ENCODE peak calls at places on chromosomes 12 and 14, in eight cellular contexts. U is ELF-1; B is NCI-H774; N is posterior cingulate gyrus; T is amygdala; L is cardiac fibroblast; I is CD8-positive, alpha-beta memory T cell; F is heart right ventricle. Y is an unnamed sample.
A peak's percentile ranks its signal among the peaks of the same experiment; 100 is the strongest.

GRCh38 chr14:64738306-64738879 is 34.2 kb downstream of the PLEKHG3 start:
- DNase-seq in U (no peak), B (no peak), N (no peak), T (no peak), L (no peak), I (no peak), F (no peak), Y (no peak)

GRCh38 chr12:27619308-27619707 is 76.9 kb upstream of the REP15 start:
- DNase-seq in U (no peak), B (no peak), N (no peak), T (no peak), L (peak; percentile 94), I (no peak), F (no peak), Y (no peak)

GRCh38 chr12:42426733-42427132 is 100.8 kb downstream of the PPHLN1 start:
- DNase-seq in U (peak; percentile 63), B (no peak), N (no peak), T (no peak), L (peak; percentile 90), I (no peak), F (no peak), Y (peak; percentile 37)

GRCh38 chr14:104879983-104880565 is 15.0 kb downstream of the CEP170B start:
- DNase-seq in U (no peak), B (no peak), N (no peak), T (no peak), L (no peak), I (no peak), F (no peak), Y (no peak)

GRCh38 chr14:100237735-100238418 is 1.1 kb upstream of the YY1 start:
- DNase-seq in U (peak; percentile 51), B (peak; percentile 38), N (peak; percentile 60), T (no peak), L (peak; percentile 58), I (no peak), F (peak; percentile 70), Y (no peak)

GRCh38 chr14:29799718-29800117 is 127.9 kb downstream of the PRKD1 start:
- DNase-seq in U (no peak), B (no peak), N (no peak), T (no peak), L (no peak), I (no peak), F (no peak), Y (no peak)

GRCh38 chr12:42846782-42847181 is 257.2 kb upstream of the PRICKLE1 start:
- DNase-seq in U (peak; percentile 15), B (no peak), N (no peak), T (no peak), L (peak; percentile 49), I (no peak), F (no peak), Y (no peak)

GRCh38 chr14:88069677-88070076 is 64.7 kb downstream of the GPR65 start:
- DNase-seq in U (no peak), B (no peak), N (no peak), T (no peak), L (no peak), I (no peak), F (no peak), Y (no peak)

GRCh38 chr14:105069887-105070759 is 4.9 kb upstream of the GPR132 start:
- DNase-seq in U (peak; percentile 22), B (no peak), N (no peak), T (no peak), L (no peak), I (no peak), F (peak; percentile 36), Y (no peak)

GRCh38 chr12:83656004-83656403 is 969.3 kb downstream of the TMTC2 start:
- DNase-seq in U (no peak), B (no peak), N (no peak), T (no peak), L (no peak), I (no peak), F (no peak), Y (no peak)

GRCh38 chr12:118880745-118881144 is 100.6 kb upstream of the SRRM4 start:
- DNase-seq in U (no peak), B (no peak), N (no peak), T (no peak), L (no peak), I (no peak), F (no peak), Y (no peak)

GRCh38 chr14:75835156-75836141 is 146.3 kb downstream of the TGFB3 start:
- DNase-seq in U (no peak), B (no peak), N (no peak), T (no peak), L (no peak), I (no peak), F (no peak), Y (peak; percentile 57)

GRCh38 chr14:45905672-45906071 is 652.7 kb upstream of the MIS18BP1 start:
- DNase-seq in U (no peak), B (no peak), N (no peak), T (no peak), L (no peak), I (no peak), F (no peak), Y (no peak)

GRCh38 chr12:31890295-31891285 is 68.6 kb upstream of the RESF1 start:
- DNase-seq in U (no peak), B (no peak), N (no peak), T (no peak), L (no peak), I (peak; percentile 71), F (no peak), Y (no peak)

GRCh38 chr12:5577741-5578140 is 145.8 kb downstream of the NTF3 start:
- DNase-seq in U (no peak), B (no peak), N (no peak), T (no peak), L (no peak), I (no peak), F (no peak), Y (no peak)

GRCh38 chr14:65927871-65928270 is 515.3 kb downstream of the FUT8 start:
- DNase-seq in U (peak; percentile 85), B (peak; percentile 4), N (no peak), T (no peak), L (no peak), I (peak; percentile 71), F (no peak), Y (no peak)

GRCh38 chr14:43132441-43132840 is 1374.6 kb downstream of the FSCB start:
- DNase-seq in U (no peak), B (no peak), N (no peak), T (no peak), L (no peak), I (no peak), F (no peak), Y (no peak)

GRCh38 chr14:79670811-79671210 is 540.5 kb downstream of the DIO2 start:
- DNase-seq in U (no peak), B (no peak), N (no peak), T (no peak), L (no peak), I (no peak), F (no peak), Y (no peak)

GRCh38 chr14:37252434-37252833 is 54.7 kb downstream of the MIPOL1 start:
- DNase-seq in U (no peak), B (no peak), N (no peak), T (no peak), L (no peak), I (no peak), F (no peak), Y (no peak)

GRCh38 chr12:91422107-91422506 is 239.5 kb upstream of the DCN start:
- DNase-seq in U (no peak), B (no peak), N (no peak), T (no peak), L (no peak), I (no peak), F (no peak), Y (no peak)

GRCh38 chr14:75096959-75097358 is 27.5 kb downstream of the ZC2HC1C start:
- DNase-seq in U (no peak), B (no peak), N (no peak), T (no peak), L (no peak), I (no peak), F (peak; percentile 13), Y (no peak)

GRCh38 chr12:72098622-72099021 is 160.0 kb downstream of the TPH2 start:
- DNase-seq in U (no peak), B (no peak), N (no peak), T (no peak), L (no peak), I (no peak), F (no peak), Y (no peak)

GRCh38 chr12:9721394-9722092 is 11.4 kb downstream of the CLECL1 start:
- DNase-seq in U (no peak), B (peak; percentile 8), N (no peak), T (no peak), L (peak; percentile 58), I (no peak), F (no peak), Y (no peak)

GRCh38 chr12:28177461-28177860 is 12.8 kb upstream of the CCDC91 start:
- DNase-seq in U (no peak), B (no peak), N (no peak), T (no peak), L (no peak), I (no peak), F (no peak), Y (no peak)

GRCh38 chr14:44962573-44963528 is 861 bp downstream of the TOGARAM1 start:
- DNase-seq in U (no peak), B (no peak), N (peak; percentile 52), T (peak; percentile 68), L (peak; percentile 54), I (no peak), F (peak; percentile 58), Y (no peak)

GRCh38 chr12:115103884-115104883 is 420.2 kb upstream of the TBX3 start:
- DNase-seq in U (peak; percentile 41), B (no peak), N (no peak), T (no peak), L (peak; percentile 90), I (no peak), F (peak; percentile 32), Y (no peak)

GRCh38 chr12:71237128-71237527 is 79.3 kb upstream of the TSPAN8 start:
- DNase-seq in U (no peak), B (no peak), N (no peak), T (no peak), L (no peak), I (no peak), F (no peak), Y (no peak)

GRCh38 chr14:25136811-25137210 is 86.9 kb upstream of the STXBP6 start:
- DNase-seq in U (peak; percentile 6), B (no peak), N (no peak), T (no peak), L (no peak), I (no peak), F (no peak), Y (no peak)

GRCh38 chr12:55931317-55931779 is 386 bp downstream of the DGKA start:
- DNase-seq in U (peak; percentile 21), B (no peak), N (no peak), T (no peak), L (no peak), I (no peak), F (no peak), Y (no peak)

GRCh38 chr14:26730929-26731618 is 133.2 kb upstream of the NOVA1 start:
- DNase-seq in U (peak; percentile 38), B (no peak), N (peak; percentile 11), T (no peak), L (peak; percentile 36), I (no peak), F (no peak), Y (no peak)

GRCh38 chr14:30621354-30621953 is 665 bp upstream of the SCFD1 start:
- DNase-seq in U (peak; percentile 69), B (no peak), N (peak; percentile 17), T (no peak), L (peak; percentile 41), I (peak; percentile 17), F (peak; percentile 8), Y (peak; percentile 2)

GRCh38 chr12:98788396-98788795 is 143.3 kb downstream of the APAF1 start:
- DNase-seq in U (no peak), B (no peak), N (no peak), T (no peak), L (no peak), I (no peak), F (peak; percentile 3), Y (no peak)

GRCh38 chr12:49603721-49604120 is 1.7 kb downstream of the FAM186B start:
- DNase-seq in U (no peak), B (no peak), N (no peak), T (no peak), L (no peak), I (no peak), F (no peak), Y (no peak)

GRCh38 chr14:105898482-105899010 is 372.2 kb downstream of the TMEM121 start:
- DNase-seq in U (no peak), B (no peak), N (no peak), T (no peak), L (no peak), I (no peak), F (peak; percentile 2), Y (no peak)